ENCODE peak calls at places on chromosomes 5 and 9, in seven cellular contexts. Y, K, Z, A, I, V and G are unnamed samples.

GRCh38 chr9:18478517-18479361 is 4.8 kb downstream of the ADAMTSL1 start:
- DNase-seq in V (no peak), A (no peak), Z (no peak), I (no peak), Y (no peak), K (no peak), G (peak)

GRCh38 chr9:3884736-3885135 is 358.9 kb upstream of the RFX3 start:
- DNase-seq in K (no peak), A (no peak), I (no peak), Z (no peak), Y (no peak), V (peak), G (no peak)

GRCh38 chr9:70574222-70574837 is 159.9 kb upstream of the KLF9 start:
- DNase-seq in Y (no peak), K (no peak), V (no peak), I (no peak), A (no peak), Z (no peak), G (no peak)

GRCh38 chr5:127210082-127210481 is 80.5 kb upstream of the MEGF10 start:
- DNase-seq in A (no peak), Z (no peak), Y (no peak), V (no peak), K (no peak), I (no peak), G (no peak)

GRCh38 chr5:92559743-92560142 is 1021.3 kb downstream of the NR2F1-AS1 start:
- DNase-seq in V (no peak), Z (no peak), A (no peak), K (no peak), Y (no peak), I (no peak), G (no peak)

GRCh38 chr5:101997235-101997634 is 298.8 kb downstream of the SLCO4C1 start:
- DNase-seq in A (no peak), I (no peak), Y (no peak), Z (no peak), V (no peak), K (no peak), G (no peak)

GRCh38 chr5:148382961-148383360 is 797 bp upstream of the FBXO38 start:
- DNase-seq in I (no peak), A (no peak), Y (no peak), K (no peak), V (no peak), Z (no peak), G (no peak)

GRCh38 chr9:36018129-36018528 is 18.6 kb upstream of the RECK start:
- DNase-seq in I (no peak), Y (no peak), K (no peak), V (no peak), A (no peak), Z (no peak), G (no peak)

GRCh38 chr9:2288309-2288708 is 273.2 kb downstream of the SMARCA2 start:
- DNase-seq in V (no peak), K (no peak), Z (no peak), Y (no peak), A (no peak), I (no peak), G (no peak)

GRCh38 chr9:92590386-92590785 is 54.6 kb upstream of the ECM2 start:
- DNase-seq in Y (no peak), A (no peak), Z (no peak), V (no peak), K (no peak), I (peak), G (no peak)

GRCh38 chr5:143585970-143586369 is 182.5 kb upstream of the NR3C1 start:
- DNase-seq in A (no peak), V (no peak), Y (no peak), I (no peak), Z (no peak), K (no peak), G (no peak)

GRCh38 chr5:115439042-115439441 is 105.5 kb downstream of the FEM1C start:
- DNase-seq in I (no peak), Z (no peak), V (no peak), A (no peak), Y (no peak), K (no peak), G (no peak)

GRCh38 chr9:136645903-136646754 is 16.6 kb upstream of the EGFL7 start:
- DNase-seq in V (no peak), Y (no peak), A (peak), I (peak), Z (no peak), K (no peak), G (no peak)

GRCh38 chr5:167072225-167072624 is 1219.2 kb upstream of the WWC1 start:
- DNase-seq in Y (no peak), V (no peak), K (no peak), Z (no peak), A (no peak), I (no peak), G (no peak)

GRCh38 chr9:113573303-113573958 is 109.9 kb downstream of the RGS3 start:
- DNase-seq in K (no peak), V (no peak), Z (no peak), A (peak), I (no peak), Y (no peak), G (no peak)

GRCh38 chr5:82673460-82673859 is 395.3 kb upstream of the RPS23 start:
- DNase-seq in Z (no peak), V (no peak), Y (no peak), A (no peak), K (no peak), I (no peak), G (no peak)

GRCh38 chr5:68193481-68194036 is 22.0 kb upstream of the PIK3R1 start:
- DNase-seq in Y (no peak), K (no peak), A (no peak), V (no peak), Z (no peak), I (no peak), G (no peak)

GRCh38 chr9:33687779-33688178 is 107.6 kb upstream of the PRSS3 start:
- DNase-seq in I (peak), K (no peak), V (no peak), Y (no peak), Z (no peak), A (no peak), G (no peak)

GRCh38 chr5:13708432-13708831 is 236.1 kb downstream of the DNAH5 start:
- DNase-seq in A (no peak), V (no peak), Z (no peak), Y (no peak), K (no peak), I (no peak), G (no peak)

GRCh38 chr5:180704362-180704761 is 35.5 kb downstream of the OR2Y1 start:
- DNase-seq in V (no peak), Y (no peak), Z (no peak), K (no peak), A (no peak), I (no peak), G (peak)

GRCh38 chr5:82290908-82291307 is 12.8 kb upstream of the RPS23 start:
- DNase-seq in Y (no peak), A (no peak), K (no peak), V (no peak), I (no peak), Z (no peak), G (no peak)

GRCh38 chr9:31590091-31590490 is 794.4 kb upstream of the ACO1 start:
- DNase-seq in K (no peak), V (no peak), Z (no peak), I (no peak), Y (no peak), A (no peak), G (no peak)

GRCh38 chr5:82018462-82018861 is 46.6 kb downstream of the ATG10 start:
- DNase-seq in K (no peak), A (no peak), I (peak), Z (no peak), Y (no peak), V (no peak), G (no peak)

GRCh38 chr5:155128786-155129512 is 115.4 kb downstream of the KIF4B start:
- DNase-seq in Z (no peak), V (no peak), K (no peak), I (no peak), Y (no peak), A (no peak), G (no peak)

GRCh38 chr5:72531496-72532190 is 24.4 kb upstream of the ZNF366 start:
- DNase-seq in I (no peak), A (no peak), V (no peak), K (no peak), Z (no peak), Y (no peak), G (no peak)

GRCh38 chr9:128884164-128884563 is 2.2 kb downstream of the LRRC8A start:
- DNase-seq in A (no peak), V (no peak), Z (no peak), I (no peak), Y (no peak), K (no peak), G (no peak)

GRCh38 chr5:72451771-72452505 is 55.3 kb downstream of the ZNF366 start:
- DNase-seq in K (no peak), A (no peak), Y (no peak), Z (no peak), I (peak), V (peak), G (peak)

GRCh38 chr5:104347119-104347708 is 784.6 kb upstream of the NUDT12 start:
- DNase-seq in V (peak), Z (no peak), I (no peak), Y (no peak), A (no peak), K (no peak), G (no peak)

GRCh38 chr9:135612981-135613910 is 26.1 kb downstream of the GLT6D1 start:
- DNase-seq in Y (no peak), K (no peak), A (peak), I (no peak), V (no peak), Z (no peak), G (no peak)

GRCh38 chr5:134046801-134047707 is 42.3 kb upstream of the VDAC1 start:
- DNase-seq in A (no peak), Z (no peak), I (no peak), K (no peak), Y (no peak), V (no peak), G (no peak)

GRCh38 chr5:178287791-178288105 is 55.1 kb upstream of the PHYKPL start:
- DNase-seq in V (no peak), Z (no peak), I (no peak), Y (no peak), A (no peak), K (no peak), G (no peak)

GRCh38 chr5:43304520-43304919 is 8.7 kb downstream of the HMGCS1 start:
- DNase-seq in K (no peak), Z (no peak), I (no peak), Y (no peak), V (no peak), A (no peak), G (no peak)

GRCh38 chr5:37774912-37775483 is 64.8 kb downstream of the GDNF start:
- DNase-seq in A (no peak), Y (no peak), K (no peak), Z (peak), V (peak), I (peak), G (no peak)

GRCh38 chr5:133140311-133140710 is 88.5 kb downstream of the HSPA4 start:
- DNase-seq in K (no peak), I (no peak), Y (no peak), V (no peak), A (no peak), Z (no peak), G (no peak)

GRCh38 chr5:138461343-138462125 is 3.7 kb upstream of the EGR1 start:
- DNase-seq in V (no peak), Y (no peak), K (no peak), I (no peak), A (peak), Z (no peak), G (peak)

GRCh38 chr5:62312674-62313073 is 6.7 kb downstream of the KIF2A start:
- DNase-seq in I (no peak), K (no peak), A (no peak), Y (no peak), Z (no peak), V (no peak), G (no peak)

GRCh38 chr5:71782771-71783770 is 64.0 kb downstream of the CARTPT start:
- DNase-seq in V (peak), Y (no peak), I (peak), K (peak), Z (peak), A (peak), G (peak)

GRCh38 chr9:88532320-88532719 is 2.7 kb upstream of the NXNL2 start:
- DNase-seq in A (no peak), Y (no peak), K (no peak), I (peak), V (peak), Z (no peak), G (no peak)

GRCh38 chr9:78288214-78288892 is 8.6 kb upstream of the PSAT1 start:
- DNase-seq in Y (no peak), V (no peak), K (no peak), A (no peak), I (no peak), Z (no peak), G (no peak)

GRCh38 chr9:38110476-38110875 is 41.4 kb upstream of the SHB start:
- DNase-seq in A (no peak), V (no peak), K (no peak), Y (no peak), Z (no peak), I (no peak), G (no peak)